ENCODE peak calls at places on chromosomes 6 and 20, in seven cellular contexts. H is SK-N-SH, R is K562, C is GM12878, Q is GM12891, D is HepG2, S is H1. K is an unnamed sample.
A peak's percentile ranks its signal among the peaks of the same experiment; 100 is the strongest.

GRCh38 chr6:143579703-143580102 is 68.2 kb upstream of the FUCA2 start:
- DNase-seq in D (no peak), Q (no peak), H (no peak), C (no peak), S (no peak), R (no peak), K (no peak)

GRCh38 chr6:12148841-12149240 is 136.7 kb downstream of the HIVEP1 start:
- DNase-seq in H (no peak), S (no peak), Q (no peak), D (no peak), C (no peak), R (no peak), K (no peak)

GRCh38 chr6:111361648-111362047 is 121.4 kb downstream of the REV3L start:
- DNase-seq in S (peak; percentile 9), R (peak; percentile 51), D (peak; percentile 39), C (no peak), Q (no peak), H (peak; percentile 46), K (no peak)

GRCh38 chr6:118325220-118325860 is 222.8 kb upstream of the PLN start:
- DNase-seq in R (peak; percentile 9), S (no peak), H (no peak), D (no peak), Q (no peak), C (no peak), K (no peak)

GRCh38 chr20:21702553-21703467 is 2.7 kb upstream of the PAX1 start:
- DNase-seq in D (peak; percentile 39), S (no peak), C (no peak), Q (no peak), R (peak; percentile 53), H (peak; percentile 80), K (no peak)

GRCh38 chr6:140979642-140980091 is 1153.1 kb upstream of the GJE1 start:
- DNase-seq in S (no peak), H (no peak), Q (no peak), R (no peak), C (no peak), D (no peak), K (no peak)

GRCh38 chr6:11358904-11359840 is 126.7 kb upstream of the NEDD9 start:
- DNase-seq in D (peak; percentile 93), Q (no peak), R (no peak), H (no peak), S (no peak), C (no peak), K (no peak)

GRCh38 chr6:113291751-113292445 is 565.2 kb upstream of the MARCKS start:
- DNase-seq in Q (no peak), D (no peak), S (no peak), H (no peak), C (no peak), R (no peak), K (no peak)

GRCh38 chr20:59939052-59939878 is 840 bp downstream of the PPP1R3D start:
- DNase-seq in C (no peak), H (no peak), S (no peak), Q (no peak), D (no peak), R (peak; percentile 5), K (no peak)

GRCh38 chr6:150633466-150633795 is 33.7 kb downstream of the PLEKHG1 start:
- DNase-seq in R (no peak), D (no peak), C (no peak), Q (no peak), S (no peak), H (no peak), K (no peak)

GRCh38 chr6:127103482-127103881 is 15.0 kb upstream of the RSPO3 start:
- DNase-seq in H (no peak), D (no peak), C (no peak), Q (no peak), S (no peak), R (no peak), K (no peak)

GRCh38 chr6:70124443-70124842 is 178.4 kb downstream of the COL9A1 start:
- DNase-seq in R (no peak), D (no peak), H (no peak), C (no peak), Q (no peak), S (no peak), K (no peak)

GRCh38 chr6:4813055-4813454 is 36.9 kb downstream of the CDYL start:
- DNase-seq in C (no peak), D (no peak), R (no peak), S (no peak), Q (no peak), H (no peak), K (no peak)

GRCh38 chr6:6611486-6611885 is 23.0 kb downstream of the LY86 start:
- DNase-seq in R (no peak), D (no peak), H (no peak), C (no peak), Q (no peak), S (no peak), K (no peak)

DNA sequence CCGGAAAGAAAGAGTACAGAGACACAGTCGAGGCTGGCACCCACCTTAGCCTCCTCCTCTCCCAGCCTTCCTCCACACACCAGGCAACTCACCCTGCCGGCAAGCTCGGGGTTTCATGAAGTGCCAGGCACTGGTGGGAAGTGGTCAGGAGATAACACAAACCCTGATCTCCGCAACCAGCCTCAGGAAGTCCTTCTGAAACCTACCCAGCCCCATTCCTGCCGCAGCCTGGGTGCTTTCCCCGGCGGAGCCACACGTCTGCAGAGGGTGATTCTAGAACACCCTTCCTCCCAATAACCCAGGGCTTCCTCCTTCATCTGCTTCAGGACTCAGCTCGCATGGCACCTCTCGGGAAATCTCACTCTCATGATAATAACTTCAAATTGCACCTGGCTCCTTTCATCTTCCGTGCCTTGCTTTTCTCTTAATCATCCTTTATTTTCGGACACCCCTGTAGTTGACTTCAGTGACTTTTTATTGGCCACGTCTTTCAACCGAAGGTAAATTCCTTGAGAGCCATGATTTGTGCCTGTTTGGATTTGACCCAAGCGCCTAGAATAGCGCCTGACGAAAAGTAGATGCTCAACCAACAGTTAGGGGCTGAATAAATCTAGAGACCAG is 8.7 kb upstream of the HLA-E start:
- DNase-seq in Q (no peak), D (no peak), C (no peak), S (no peak), H (no peak), R (no peak), K (no peak)
- TF ChIP-seq POLR2AphosphoS5 in Q (no peak), D (no peak), C (no peak), S (no peak), H (no peak), R (no peak), K (no peak)

GRCh38 chr6:30265166-30265565 is 52.0 kb upstream of the TRIM26 start:
- DNase-seq in Q (no peak), C (no peak), R (no peak), D (no peak), H (no peak), S (no peak), K (no peak)
- TF ChIP-seq TAF1 in Q (no peak), C (no peak), R (no peak), D (no peak), H (no peak), S (no peak), K (no peak)

GRCh38 chr20:62362590-62362940 is 4.5 kb downstream of the LAMA5 start:
- DNase-seq in R (no peak), D (no peak), Q (no peak), S (no peak), H (no peak), C (no peak), K (no peak)

GRCh38 chr20:62363920-62364851 is 2.9 kb downstream of the LAMA5 start:
- DNase-seq in H (no peak), R (peak; percentile 63), Q (no peak), S (no peak), C (no peak), D (no peak), K (no peak)

GRCh38 chr20:62360854-62361798 is 6.0 kb downstream of the LAMA5 start:
- DNase-seq in C (no peak), Q (no peak), R (no peak), S (no peak), H (no peak), D (no peak), K (no peak)

GRCh38 chr20:62362991-62363919 is 3.9 kb downstream of the LAMA5 start:
- DNase-seq in Q (no peak), D (no peak), S (no peak), H (peak; percentile 60), C (no peak), R (no peak), K (no peak)

DNA sequence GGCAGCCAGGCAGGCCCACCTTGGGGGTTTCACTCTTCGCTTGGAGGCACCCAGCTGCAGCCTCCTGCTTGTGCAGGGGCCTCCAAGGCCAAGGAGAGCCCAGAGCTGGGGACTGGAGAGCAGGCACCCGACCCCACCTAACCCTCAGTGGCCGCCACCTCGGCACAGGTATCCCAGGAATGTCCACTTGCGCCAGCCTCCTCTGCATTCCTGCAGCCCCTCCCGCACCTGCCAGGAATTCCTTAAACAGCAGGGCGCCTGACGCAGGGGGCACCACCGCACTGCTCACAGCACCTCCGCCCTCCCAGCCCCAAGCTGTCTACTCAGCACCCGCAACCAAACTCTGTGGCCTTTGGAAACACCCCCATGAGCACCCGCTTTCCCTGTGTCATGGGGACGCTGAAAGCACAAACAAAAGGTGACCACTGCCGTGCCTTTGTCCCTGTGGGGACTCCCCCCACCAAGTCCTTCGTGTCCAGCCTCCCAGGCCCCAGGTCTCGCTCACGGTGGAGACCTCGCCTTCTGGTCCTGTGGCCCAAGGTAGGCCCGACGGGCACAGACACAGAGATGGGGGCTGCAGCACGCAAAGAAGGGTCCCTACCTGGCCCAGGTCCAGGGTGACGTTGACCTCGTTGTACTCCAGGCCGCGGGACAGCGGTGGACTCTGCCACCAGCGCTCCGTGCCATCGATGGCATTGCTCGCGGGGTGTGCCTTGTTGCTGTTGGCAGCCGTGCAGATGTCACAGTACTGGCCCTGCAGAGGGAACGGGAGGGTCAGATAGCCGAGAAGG is 5.1 kb downstream of the LAMA5 start:
- DNase-seq in D (peak; percentile 60), R (no peak), H (no peak), S (peak; percentile 84), Q (no peak), C (no peak), K (no peak)
- TF ChIP-seq POLR2AphosphoS5 in D (no peak), R (no peak), H (no peak), S (peak; percentile 83), Q (no peak), C (no peak), K (no peak)

GRCh38 chr20:4936851-4937412 is 64.4 kb downstream of the SLC23A2 start:
- DNase-seq in C (no peak), H (no peak), R (no peak), S (no peak), Q (no peak), D (peak; percentile 91), K (no peak)

GRCh38 chr20:4942336-4942735 is 59.0 kb downstream of the SLC23A2 start:
- DNase-seq in D (no peak), H (no peak), R (no peak), S (no peak), Q (no peak), C (no peak), K (no peak)

GRCh38 chr20:4936392-4936850 is 64.9 kb downstream of the SLC23A2 start:
- DNase-seq in Q (no peak), S (no peak), D (no peak), R (no peak), H (no peak), C (no peak), K (no peak)

GRCh38 chr20:4932061-4932460 is 69.2 kb downstream of the SLC23A2 start:
- DNase-seq in Q (no peak), H (no peak), S (no peak), R (no peak), C (no peak), D (no peak), K (no peak)

GRCh38 chr20:4937422-4938319 is 63.6 kb downstream of the SLC23A2 start:
- DNase-seq in Q (no peak), D (peak; percentile 74), R (no peak), C (no peak), H (no peak), S (no peak), K (no peak)
- TF ChIP-seq TAF1 in Q (no peak), D (no peak), R (no peak), C (no peak), H (no peak), S (no peak), K (no peak)

K was measured in GM12892.